ENCODE peak calls at places on chromosome 4, in four cellular contexts. R is ascending aorta, E is occipital lobe, D is NCI-H774. W is an unnamed sample.

GRCh38 chr4:134200811-134201215 is 776 bp downstream of the PABPC4L start:
- DNase-seq in R (no peak), D (no peak), E (no peak), W (no peak)

GRCh38 chr4:7803992-7804758 is 135.5 kb downstream of the AFAP1 start:
- DNase-seq in E (peak; percentile 50), R (no peak), D (peak; percentile 49), W (peak; percentile 65)

GRCh38 chr4:156889616-156890594 is 81.7 kb downstream of the PDGFC start:
- DNase-seq in E (no peak), D (no peak), R (peak; percentile 40), W (no peak)

GRCh38 chr4:182918044-182918607 is 940 bp upstream of the DCTD start:
- DNase-seq in R (no peak), E (no peak), D (no peak), W (no peak)

GRCh38 chr4:156751486-156751885 is 220.1 kb downstream of the PDGFC start:
- DNase-seq in D (no peak), R (no peak), E (no peak), W (no peak)

GRCh38 chr4:120886183-120886582 is 36.3 kb downstream of the PRDM5 start:
- DNase-seq in D (no peak), E (no peak), R (no peak), W (no peak)

GRCh38 chr4:81164623-81165416 is 50.2 kb downstream of the PRKG2 start:
- DNase-seq in R (no peak), D (no peak), E (no peak), W (no peak)

GRCh38 chr4:1113311-1114009 is at the start of gene RNF212:
- DNase-seq in R (no peak), E (no peak), D (no peak), W (peak; percentile 32)

GRCh38 chr4:119592708-119593298 is 35.8 kb downstream of the PDE5A start:
- DNase-seq in E (no peak), D (no peak), R (no peak), W (no peak)

GRCh38 chr4:189600598-189601435 is 339.9 kb upstream of the FRG1 start:
- DNase-seq in R (no peak), E (no peak), D (no peak), W (no peak)

GRCh38 chr4:184821242-184821641 is 4.5 kb downstream of the ACSL1 start:
- DNase-seq in R (no peak), E (no peak), D (no peak), W (no peak)

GRCh38 chr4:186813377-186814068 is 89.9 kb upstream of the FAT1 start:
- DNase-seq in E (no peak), D (no peak), R (no peak), W (no peak)

GRCh38 chr4:83626245-83626843 is 90.4 kb downstream of the GPAT3 start:
- DNase-seq in E (no peak), D (no peak), R (no peak), W (no peak)

GRCh38 chr4:106172846-106173245 is 143.2 kb downstream of the TBCK start:
- DNase-seq in E (no peak), R (no peak), D (no peak), W (no peak)

GRCh38 chr4:17785858-17786257 is 4.4 kb upstream of the FAM184B start:
- DNase-seq in D (no peak), E (no peak), R (no peak), W (no peak)

GRCh38 chr4:125283702-125284279 is 31.0 kb upstream of the FAT4 start:
- DNase-seq in D (no peak), E (no peak), R (no peak), W (no peak)

GRCh38 chr4:9925750-9926439 is 95.4 kb downstream of the SLC2A9 start:
- DNase-seq in E (no peak), D (peak; percentile 17), R (no peak), W (no peak)

GRCh38 chr4:69910016-69910782 is 20.7 kb upstream of the CSN1S1 start:
- DNase-seq in D (no peak), E (no peak), R (no peak), W (no peak)

GRCh38 chr4:15781427-15782095 is 3.4 kb downstream of the CD38 start:
- DNase-seq in R (no peak), D (no peak), E (no peak), W (no peak)

GRCh38 chr4:83009529-83009928 is 1.1 kb downstream of the LIN54 start:
- DNase-seq in R (no peak), D (no peak), E (no peak), W (no peak)

GRCh38 chr4:119286377-119287002 is 35.4 kb downstream of the FABP2 start:
- DNase-seq in E (no peak), R (no peak), D (no peak), W (no peak)

GRCh38 chr4:102734591-102735385 is 26.0 kb downstream of the MANBA start:
- DNase-seq in R (no peak), D (no peak), E (no peak), W (no peak)

GRCh38 chr4:56979674-56980073 is 978 bp downstream of the POLR2B start:
- DNase-seq in E (no peak), D (no peak), R (no peak), W (no peak)

GRCh38 chr4:110904435-110905050 is 281.7 kb upstream of the PITX2 start:
- DNase-seq in D (no peak), E (no peak), R (no peak), W (no peak)

GRCh38 chr4:110635155-110635479 is 12.2 kb upstream of the PITX2 start:
- DNase-seq in D (no peak), E (no peak), R (no peak), W (no peak)

GRCh38 chr4:152957437-152958185 is 21.5 kb downstream of the FHDC1 start:
- DNase-seq in D (no peak), R (no peak), E (no peak), W (no peak)

W was measured in central memory CD8-positive, alpha-beta T cell.